ENCODE peak calls at places on chromosomes 6 and 20, in eight cellular contexts. Q is pancreas; E is Peyer's patch; X is transverse colon; D is uterus; Z is CD8-positive, alpha-beta T cell; R is heart left ventricle; B is upper lobe of right lung. J is an unnamed sample.

GRCh38 chr6:117615981-117616961 is 14.0 kb upstream of the GOPC start:
- DNase-seq in R (no peak), Q (no peak), E (no peak), B (no peak), Z (peak; percentile 41), X (no peak), D (no peak), J (no peak)

GRCh38 chr20:62131560-62132320 is 9.5 kb downstream of the LSM14B start:
- DNase-seq in Q (no peak), R (no peak), E (no peak), B (no peak), D (no peak), Z (no peak), X (no peak), J (no peak)

GRCh38 chr6:119129148-119129967 is 50.9 kb upstream of the FAM184A start:
- DNase-seq in B (no peak), Q (no peak), D (no peak), X (no peak), Z (no peak), E (no peak), R (no peak), J (no peak)

GRCh38 chr20:63011798-63012197 is 5.0 kb upstream of the BHLHE23 start:
- DNase-seq in Q (peak; percentile 7), D (no peak), Z (no peak), B (no peak), R (no peak), X (no peak), E (no peak), J (no peak)

GRCh38 chr6:26331809-26332226 is 33.2 kb upstream of the BTN3A2 start:
- DNase-seq in R (no peak), Z (peak; percentile 58), X (no peak), Q (no peak), B (no peak), D (no peak), E (no peak), J (no peak)

GRCh38 chr20:13009682-13010406 is 1.1 kb downstream of the SPTLC3 start:
- DNase-seq in B (no peak), Q (no peak), R (no peak), D (peak; percentile 49), X (peak; percentile 30), E (no peak), Z (no peak), J (peak; percentile 3)

GRCh38 chr6:135251416-135251815 is 70.3 kb downstream of the MYB start:
- DNase-seq in Z (no peak), X (peak; percentile 74), E (peak; percentile 51), D (no peak), Q (no peak), B (no peak), R (no peak), J (no peak)

GRCh38 chr6:88982720-88983119 is 19.3 kb upstream of the RNGTT start:
- DNase-seq in Z (no peak), R (peak; percentile 43), X (no peak), D (peak; percentile 78), Q (peak; percentile 50), E (no peak), B (no peak), J (peak; percentile 77)

GRCh38 chr6:27547157-27548075 is 74.5 kb upstream of the ZNF184 start:
- DNase-seq in Z (no peak), X (no peak), Q (no peak), E (no peak), R (no peak), D (no peak), B (no peak), J (no peak)

GRCh38 chr20:9609892-9610502 is 95.6 kb downstream of the LAMP5 start:
- DNase-seq in X (peak; percentile 71), Q (no peak), D (peak; percentile 31), B (no peak), R (peak; percentile 28), Z (peak; percentile 20), E (peak; percentile 84), J (no peak)

GRCh38 chr6:148750826-148751225 is 4.0 kb downstream of the UST start:
- DNase-seq in E (no peak), Q (peak; percentile 74), R (no peak), Z (no peak), D (no peak), X (no peak), B (peak; percentile 72), J (no peak)

GRCh38 chr20:51749674-51750036 is 18.5 kb downstream of the ATP9A start:
- DNase-seq in Z (no peak), Q (no peak), D (no peak), R (no peak), E (no peak), B (no peak), X (no peak), J (no peak)

GRCh38 chr6:34067814-34068213 is 78.1 kb downstream of the GRM4 start:
- DNase-seq in E (no peak), Z (no peak), R (no peak), Q (no peak), D (no peak), X (no peak), B (no peak), J (no peak)

GRCh38 chr6:56643379-56644089 is 845 bp upstream of the DST start:
- DNase-seq in B (no peak), Z (no peak), D (no peak), Q (no peak), X (no peak), E (no peak), R (no peak), J (no peak)

GRCh38 chr6:73798592-73798991 is 102.6 kb downstream of the CD109 start:
- DNase-seq in X (peak; percentile 14), Z (no peak), Q (no peak), E (peak; percentile 49), B (no peak), R (peak; percentile 37), D (peak; percentile 83), J (no peak)

GRCh38 chr6:46419576-46420002 is 71.7 kb downstream of the RCAN2 start:
- DNase-seq in B (no peak), Q (no peak), D (peak; percentile 70), X (peak; percentile 60), E (peak; percentile 81), R (peak; percentile 41), Z (no peak), J (peak; percentile 16)
- TF ChIP-seq CTCF in B (peak; percentile 78), Q (peak; percentile 64), D (peak; percentile 79), X (peak; percentile 80), E (peak; percentile 58), R (peak; percentile 89), Z (peak; percentile 31), J (peak; percentile 76)

GRCh38 chr6:28927856-28928255 is 4.1 kb upstream of the TRIM27 start:
- DNase-seq in E (no peak), Z (no peak), B (no peak), D (no peak), R (no peak), X (no peak), Q (no peak), J (no peak)

GRCh38 chr6:28920281-28920680 is 3.5 kb downstream of the TRIM27 start:
- DNase-seq in B (no peak), Z (no peak), R (no peak), E (no peak), X (no peak), D (no peak), Q (no peak), J (no peak)

GRCh38 chr6:28923318-28924102 is at the start of gene TRIM27:
- DNase-seq in Q (peak; percentile 94), D (peak; percentile 84), R (peak; percentile 96), Z (peak; percentile 83), B (peak; percentile 96), E (peak; percentile 95), X (peak; percentile 92), J (peak; percentile 43)

GRCh38 chr6:28922004-28922840 is 1.6 kb downstream of the TRIM27 start:
- DNase-seq in Z (peak; percentile 35), B (no peak), R (no peak), D (no peak), Q (peak; percentile 74), X (peak; percentile 57), E (peak; percentile 71), J (no peak)

GRCh38 chr6:28922841-28923317 is 906 bp downstream of the TRIM27 start:
- DNase-seq in D (peak; percentile 29), B (no peak), Q (no peak), E (no peak), X (peak; percentile 52), Z (peak; percentile 49), R (peak; percentile 53), J (no peak)
- H3K4me3 ChIP-seq in D (peak overlapping the region; percentile 94), B (peak overlapping the region; percentile 99), Q (peak overlapping the region; percentile 73), E (peak overlapping the region; percentile 93), X (peak overlapping the region; percentile 78), Z (peak overlapping the region; percentile 84), R (peak overlapping the region; percentile 93), J (peak overlapping the region; percentile 98)

DNA sequence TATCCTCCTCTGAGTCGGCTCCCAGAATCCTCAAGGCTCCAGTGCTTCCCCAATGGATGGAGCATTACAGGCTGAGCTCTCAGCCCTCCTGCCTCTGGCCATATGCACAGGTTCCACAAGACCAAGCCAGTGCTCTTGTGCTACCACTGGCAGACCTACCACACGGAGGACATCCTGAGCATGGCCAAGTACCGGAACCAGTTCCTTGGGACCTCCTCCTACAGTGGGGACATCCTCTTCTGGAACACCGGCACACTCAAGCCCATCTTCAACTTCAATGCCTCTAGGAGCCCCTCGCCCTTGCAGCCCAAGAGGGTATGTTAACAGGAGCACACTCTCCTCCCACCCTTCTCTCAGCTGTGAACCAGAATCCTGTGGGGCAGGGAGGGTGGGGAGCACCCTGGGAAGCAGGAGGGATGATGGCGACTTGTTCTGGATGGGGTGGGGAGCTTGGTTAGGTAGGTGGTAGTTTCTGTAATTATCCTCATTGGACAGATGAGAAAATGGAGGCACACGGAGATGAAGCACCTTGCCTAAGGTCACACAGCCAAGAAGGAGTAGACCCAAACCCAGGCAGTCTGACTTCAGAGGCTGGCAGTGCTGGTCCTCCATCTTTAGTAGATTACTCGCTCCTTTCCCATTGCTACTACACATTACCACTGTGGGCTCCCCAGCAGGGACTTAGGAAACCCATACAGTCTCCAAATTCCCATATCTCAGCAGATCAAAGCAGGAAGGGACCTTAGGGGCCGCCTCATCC is 58.6 kb downstream of the EFCAB8 start:
- DNase-seq in Q (no peak), Z (no peak), B (no peak), D (no peak), X (no peak), R (no peak), E (no peak), J (no peak)
- H3K4me1 ChIP-seq in Q (no peaks in the 10 kb centered on the region), Z (no peaks in the 10 kb centered on the region), B (no peaks in the 10 kb centered on the region), D (no peaks in the 10 kb centered on the region), X (no peaks in the 10 kb centered on the region), R (no peaks in the 10 kb centered on the region), E (no peaks in the 10 kb centered on the region), J (no peaks in the 10 kb centered on the region)

GRCh38 chr6:31729979-31730630 is 1.0 kb upstream of the DDAH2 start:
- DNase-seq in R (peak; percentile 95), E (peak; percentile 94), B (peak; percentile 90), Q (peak; percentile 82), D (peak; percentile 94), X (peak; percentile 90), Z (peak; percentile 66), J (peak; percentile 57)

GRCh38 chr6:31730631-31731086 is 1.6 kb upstream of the DDAH2 start:
- DNase-seq in B (no peak), Z (no peak), R (no peak), Q (no peak), E (no peak), X (no peak), D (no peak), J (no peak)

GRCh38 chr6:31727717-31728671 is 1.1 kb downstream of the DDAH2 start:
- DNase-seq in D (peak; percentile 49), Q (peak; percentile 58), Z (no peak), B (no peak), E (no peak), R (no peak), X (no peak), J (no peak)

GRCh38 chr6:31728767-31729514 is at the start of gene DDAH2:
- DNase-seq in R (peak; percentile 44), X (peak; percentile 33), E (no peak), B (no peak), Q (peak; percentile 49), D (peak; percentile 38), Z (no peak), J (no peak)

GRCh38 chr6:31729515-31729978 is 448 bp upstream of the DDAH2 start:
- DNase-seq in D (peak; percentile 95), Z (peak; percentile 84), X (peak; percentile 97), E (peak; percentile 96), Q (peak; percentile 86), B (peak; percentile 95), R (peak; percentile 95), J (peak; percentile 84)
- TF ChIP-seq CTCF in D (peak; percentile 74), Z (peak; percentile 91), X (peak; percentile 74), E (no peak), Q (peak; percentile 37), B (no peak), R (peak; percentile 76), J (peak; percentile 7)